ENCODE peak calls at places on chromosomes 6 and 20, in eight cellular contexts. N is HL-60; G is CD4-positive, CD25-positive, alpha-beta regulatory T cell; V is fibroblast of mammary gland; M is adrenal gland; L is NCI-H1105 treated with DMSO at 0.1 percent for 48 hours; O is GM12865; I is stimulated activated CD4-positive, alpha-beta T cell treated with anti-CD3 and anti-CD28 coated beads, Interleukin-1b, Interleukin-23, amount 100 ng/mL, for 24 hours. Q is an unnamed sample.

GRCh38 chr20:32521780-32522524 is 63.2 kb downstream of the NOL4L start:
- DNase-seq in V (peak), N (peak), M (peak), G (peak), I (no peak), O (peak), L (peak), Q (peak)

GRCh38 chr20:22999756-23000155 is 35.4 kb upstream of the SSTR4 start:
- DNase-seq in G (no peak), L (no peak), M (no peak), I (no peak), N (no peak), O (no peak), V (peak), Q (peak)

GRCh38 chr20:7629880-7630279 is 310.4 kb downstream of the HAO1 start:
- DNase-seq in G (no peak), I (no peak), V (peak), M (no peak), O (no peak), L (no peak), N (no peak), Q (no peak)

GRCh38 chr6:39240155-39240757 is 11.0 kb upstream of the KCNK5 start:
- DNase-seq in N (no peak), L (no peak), I (no peak), M (no peak), O (no peak), G (no peak), V (no peak), Q (no peak)

GRCh38 chr6:34414999-34415858 is 10.6 kb downstream of the RPS10 start:
- DNase-seq in V (peak), M (peak), I (no peak), O (peak), G (peak), L (peak), N (peak), Q (peak)

GRCh38 chr6:56927538-56928453 is 27.1 kb upstream of the BEND6 start:
- DNase-seq in M (no peak), I (no peak), N (peak), L (no peak), G (no peak), O (no peak), V (peak), Q (no peak)

GRCh38 chr6:22653980-22654610 is 84.7 kb downstream of the HDGFL1 start:
- DNase-seq in M (no peak), N (no peak), I (no peak), G (no peak), O (no peak), V (no peak), L (no peak), Q (no peak)

GRCh38 chr6:72286911-72287311 is 335.0 kb upstream of the KCNQ5 start:
- DNase-seq in V (peak), G (no peak), I (no peak), M (no peak), N (no peak), O (no peak), L (no peak), Q (no peak)

GRCh38 chr6:35568967-35569606 is 56.4 kb upstream of the TULP1 start:
- DNase-seq in L (no peak), I (peak), O (peak), M (peak), G (peak), N (peak), V (peak), Q (peak)

GRCh38 chr6:75748743-75749538 is at the start of gene MYO6:
- DNase-seq in V (peak), M (peak), G (peak), L (peak), I (peak), N (peak), O (peak), Q (peak)

GRCh38 chr20:9059931-9060330 is 9.0 kb upstream of the PLCB4 start:
- DNase-seq in G (no peak), M (no peak), V (peak), L (no peak), O (no peak), I (no peak), N (no peak), Q (peak)

GRCh38 chr6:128731249-128732165 is 151.4 kb upstream of the LAMA2 start:
- DNase-seq in O (peak), G (peak), L (peak), N (no peak), I (no peak), V (peak), M (peak), Q (peak)

GRCh38 chr6:42693725-42694323 is 28.6 kb downstream of the PRPH2 start:
- DNase-seq in V (no peak), G (peak), M (no peak), I (no peak), L (no peak), N (no peak), O (peak), Q (no peak)

GRCh38 chr20:45358282-45359068 is 4.5 kb upstream of the SYS1 start:
- DNase-seq in N (peak), V (peak), I (no peak), M (peak), O (no peak), G (no peak), L (no peak), Q (peak)

GRCh38 chr6:145015739-145016558 is 719.4 kb downstream of the EPM2A start:
- DNase-seq in N (no peak), L (no peak), V (peak), G (peak), O (peak), M (peak), I (no peak), Q (peak)

GRCh38 chr6:111057074-111057752 is 30.1 kb upstream of the SLC16A10 start:
- DNase-seq in I (no peak), M (peak), V (peak), O (peak), G (peak), L (peak), N (peak), Q (peak)

GRCh38 chr6:128479991-128480390 is 40.4 kb downstream of the PTPRK start:
- DNase-seq in L (no peak), M (no peak), I (no peak), N (no peak), G (no peak), V (no peak), O (peak), Q (no peak)

GRCh38 chr6:27812805-27813626 is 99.2 kb downstream of the OR2B2 start:
- DNase-seq in I (no peak), G (peak), M (no peak), N (no peak), L (no peak), O (peak), V (no peak), Q (no peak)

GRCh38 chr20:10710995-10711775 is 37.4 kb upstream of the JAG1 start:
- DNase-seq in O (no peak), V (no peak), N (no peak), L (no peak), I (no peak), M (no peak), G (no peak), Q (no peak)

GRCh38 chr6:36979343-36979742 is 6.7 kb downstream of the MTCH1 start:
- DNase-seq in L (peak), N (no peak), M (peak), V (peak), I (no peak), G (peak), O (peak), Q (no peak)

GRCh38 chr6:13759025-13759424 is 47.4 kb upstream of the RANBP9 start:
- DNase-seq in I (no peak), N (no peak), O (no peak), L (no peak), V (no peak), M (no peak), G (no peak), Q (no peak)

GRCh38 chr6:159594750-159595117 is 98.3 kb downstream of the SOD2 start:
- DNase-seq in N (no peak), I (no peak), L (no peak), O (no peak), V (peak), M (no peak), G (no peak), Q (no peak)